ENCODE peak calls at places on chromosomes 7 and 10, in seven cellular contexts. Z is dermis microvascular lymphatic vessel endothelial cell, E is BE2C, T is non-pigmented ciliary epithelial cell, S is lower lobe of right lung, D is NAMALWA, A is putamen. Y is an unnamed sample.

GRCh38 chr7:100483101-100483727 is 513 bp upstream of the NYAP1 start:
- DNase-seq in A (peak; percentile 71), D (peak; percentile 89), Z (peak; percentile 47), T (no peak), E (peak; percentile 80), S (peak; percentile 81), Y (peak; percentile 71)

GRCh38 chr7:137423321-137423720 is 79.8 kb upstream of the PTN start:
- DNase-seq in Z (no peak), S (no peak), T (peak; percentile 26), A (no peak), D (no peak), E (no peak), Y (no peak)

GRCh38 chr10:29063806-29064644 is 224.8 kb upstream of the LYZL1 start:
- DNase-seq in A (no peak), T (peak; percentile 36), D (no peak), E (no peak), S (no peak), Z (no peak), Y (no peak)

GRCh38 chr7:22983257-22983855 is 30.6 kb downstream of the HYCC1 start:
- DNase-seq in Z (no peak), S (no peak), D (no peak), A (no peak), E (no peak), T (no peak), Y (no peak)

GRCh38 chr10:16788125-16788524 is 29.1 kb downstream of the RSU1 start:
- DNase-seq in D (no peak), E (no peak), T (no peak), Z (no peak), A (no peak), S (no peak), Y (no peak)

GRCh38 chr10:5615263-5615820 is 51.1 kb downstream of the ASB13 start:
- DNase-seq in E (no peak), T (no peak), A (no peak), S (no peak), Z (no peak), D (no peak), Y (no peak)

GRCh38 chr7:30276203-30276900 is 8.0 kb upstream of the ZNRF2 start:
- DNase-seq in E (peak; percentile 59), Z (peak; percentile 62), A (peak; percentile 47), T (peak; percentile 15), S (no peak), D (peak; percentile 93), Y (no peak)

GRCh38 chr10:124106241-124106905 is 13.0 kb upstream of the CHST15 start:
- DNase-seq in E (no peak), Z (peak; percentile 94), D (peak; percentile 75), T (peak; percentile 38), S (peak; percentile 65), A (no peak), Y (no peak)

GRCh38 chr7:44240376-44240775 is 39.6 kb downstream of the YKT6 start:
- DNase-seq in E (no peak), Z (no peak), S (no peak), D (no peak), A (no peak), T (no peak), Y (no peak)

GRCh38 chr10:94546058-94546595 is 539 bp downstream of the HELLS start:
- DNase-seq in Z (peak; percentile 18), D (peak; percentile 39), S (no peak), E (no peak), A (no peak), T (no peak), Y (no peak)

GRCh38 chr7:2545746-2546425 is 9.4 kb downstream of the BRAT1 start:
- DNase-seq in Z (no peak), A (no peak), E (no peak), S (no peak), D (no peak), T (no peak), Y (no peak)

GRCh38 chr10:97422921-97423420 is 3.0 kb upstream of the PGAM1 start:
- DNase-seq in A (peak; percentile 67), D (no peak), T (no peak), E (no peak), Z (peak; percentile 90), S (no peak), Y (no peak)

GRCh38 chr10:22366771-22367170 is 21.5 kb downstream of the SPAG6 start:
- DNase-seq in Z (no peak), E (no peak), S (no peak), A (no peak), D (no peak), T (no peak), Y (no peak)

GRCh38 chr10:30782543-30783461 is 153.2 kb upstream of the LYZL2 start:
- DNase-seq in Z (no peak), S (no peak), D (no peak), E (no peak), T (no peak), A (no peak), Y (no peak)

GRCh38 chr10:43689955-43690771 is 41.5 kb upstream of the ZNF32 start:
- DNase-seq in E (peak; percentile 86), S (peak; percentile 88), D (peak; percentile 40), A (peak; percentile 69), T (no peak), Z (peak; percentile 82), Y (peak; percentile 71)

GRCh38 chr10:71269301-71270288 is 49.5 kb upstream of the SLC29A3 start:
- DNase-seq in Z (no peak), A (no peak), D (no peak), E (no peak), S (no peak), T (no peak), Y (no peak)

GRCh38 chr7:48250441-48250951 is 79.2 kb downstream of the ABCA13 start:
- DNase-seq in T (peak; percentile 66), E (no peak), D (no peak), Z (peak; percentile 39), A (no peak), S (no peak), Y (no peak)

GRCh38 chr7:80100254-80100653 is 34.4 kb upstream of the GNAI1 start:
- DNase-seq in D (no peak), T (no peak), E (no peak), Z (no peak), A (no peak), S (no peak), Y (no peak)

GRCh38 chr7:99386584-99387238 is 12.2 kb downstream of the ARPC1B start:
- DNase-seq in E (peak; percentile 43), A (no peak), S (no peak), D (peak; percentile 83), Z (peak; percentile 67), T (no peak), Y (no peak)

GRCh38 chr10:34121974-34122282 is 693.2 kb downstream of the PARD3 start:
- DNase-seq in S (no peak), T (no peak), A (peak; percentile 27), Z (peak; percentile 93), E (no peak), D (no peak), Y (no peak)

GRCh38 chr10:105150486-105150885 is 509.4 kb downstream of the SORCS3 start:
- DNase-seq in Z (no peak), S (no peak), A (no peak), T (no peak), D (no peak), E (no peak), Y (no peak)

GRCh38 chr10:35635576-35635975 is 6.5 kb downstream of the FZD8 start:
- DNase-seq in A (no peak), D (peak; percentile 83), S (no peak), Z (peak; percentile 73), T (no peak), E (peak; percentile 39), Y (no peak)

GRCh38 chr7:31051598-31052503 is at the start of gene ADCYAP1R1:
- DNase-seq in D (no peak), E (peak; percentile 74), T (no peak), Z (no peak), S (no peak), A (peak; percentile 35), Y (no peak)

GRCh38 chr7:40883826-40884225 is 749.0 kb downstream of the SUGCT start:
- DNase-seq in A (no peak), E (no peak), D (no peak), S (no peak), T (no peak), Z (no peak), Y (no peak)

GRCh38 chr7:1689356-1689755 is 19.3 kb downstream of the ELFN1 start:
- DNase-seq in A (no peak), T (no peak), E (no peak), Z (no peak), D (no peak), S (no peak), Y (no peak)

Y was measured in activated CD4-positive, CD25-positive, alpha-beta regulatory T cell.